ENCODE peak calls at places on chromosomes 1 and 21, in nine cellular contexts. X, E, L, F, Q, M, O, N and J are unnamed samples.

GRCh38 chr1:109290998-109291397 is 8.1 kb upstream of the PSRC1 start:
- DNase-seq in N (no peak), F (peak), E (no peak), O (no peak), Q (no peak), M (no peak), L (no peak), X (no peak), J (no peak)

GRCh38 chr1:89989791-89990190 is 5.1 kb upstream of the ZNF326 start:
- DNase-seq in Q (no peak), O (no peak), E (no peak), N (no peak), F (no peak), M (no peak), X (no peak), L (no peak), J (no peak)

GRCh38 chr1:201766117-201766863 is 62.7 kb upstream of the IPO9 start:
- DNase-seq in N (peak), Q (peak), F (no peak), M (no peak), O (peak), X (no peak), L (no peak), E (peak), J (no peak)

GRCh38 chr1:77533660-77534295 is 148.7 kb downstream of the ZZZ3 start:
- DNase-seq in F (peak), O (peak), L (peak), N (peak), Q (peak), E (peak), M (peak), X (peak), J (no peak)

GRCh38 chr1:205972491-205973168 is 29.4 kb upstream of the SLC26A9 start:
- DNase-seq in M (no peak), O (no peak), L (no peak), Q (no peak), X (no peak), E (no peak), F (no peak), N (no peak), J (no peak)

GRCh38 chr1:186435336-186435735 is 25.6 kb downstream of the PDC start:
- DNase-seq in E (peak), F (no peak), X (no peak), L (no peak), N (no peak), M (no peak), Q (no peak), O (no peak), J (no peak)

GRCh38 chr1:216723274-216723780 is at the start of gene ESRRG:
- DNase-seq in O (no peak), X (no peak), Q (no peak), F (no peak), L (peak), E (no peak), M (peak), N (peak), J (peak)

GRCh38 chr1:209106861-209107260 is 476.7 kb upstream of the CAMK1G start:
- DNase-seq in M (no peak), F (no peak), O (no peak), E (no peak), Q (no peak), L (no peak), N (no peak), X (no peak), J (no peak)

GRCh38 chr1:109425902-109426277 is 358 bp downstream of the PSMA5 start:
- DNase-seq in L (peak), M (no peak), E (peak), O (peak), N (peak), Q (peak), X (no peak), F (no peak), J (no peak)

GRCh38 chr21:43312751-43313169 is 114.2 kb downstream of the SIK1 start:
- DNase-seq in N (no peak), L (no peak), X (no peak), E (no peak), M (no peak), Q (no peak), O (no peak), F (no peak), J (no peak)

GRCh38 chr21:41621523-41621922 is 113.6 kb upstream of the TMPRSS2 start:
- DNase-seq in L (no peak), N (no peak), Q (no peak), O (no peak), M (no peak), F (no peak), X (no peak), E (peak), J (no peak)

GRCh38 chr1:187157115-187157514 is 328.4 kb downstream of the PLA2G4A start:
- DNase-seq in X (no peak), O (no peak), L (no peak), N (no peak), E (no peak), M (no peak), Q (peak), F (no peak), J (no peak)

GRCh38 chr1:244887281-244887680 is 22.9 kb upstream of the HNRNPU start:
- DNase-seq in N (no peak), F (no peak), L (no peak), Q (no peak), O (no peak), X (no peak), E (no peak), M (no peak), J (no peak)

GRCh38 chr1:197559655-197560054 is 215.6 kb downstream of the DENND1B start:
- DNase-seq in E (no peak), Q (no peak), X (no peak), L (no peak), M (no peak), F (no peak), N (no peak), O (no peak), J (no peak)

GRCh38 chr1:58358311-58358710 is 188.2 kb downstream of the OMA1 start:
- DNase-seq in X (no peak), L (peak), Q (peak), E (no peak), F (no peak), M (no peak), O (peak), N (peak), J (no peak)